ENCODE peak calls at places on chromosomes 6 and 20, in six cellular contexts. H, N, W, U, L and F are unnamed samples. For H3K4me1 and H3K27me3, the result is how much of the 10 kb centered on the place peaks cover.

GRCh38 chr20:62518911-62519310 is 43.1 kb upstream of the GATA5 start:
- DNase-seq in N (peak), U (no peak), L (no peak), H (no peak), W (no peak), F (no peak)

GRCh38 chr6:135546680-135547418 is 49.3 kb upstream of the AHI1 start:
- DNase-seq in U (no peak), N (no peak), L (no peak), H (no peak), W (no peak), F (peak)

GRCh38 chr6:36349240-36349639 is 12.6 kb upstream of the BNIP5 start:
- DNase-seq in U (no peak), N (no peak), L (no peak), H (no peak), W (no peak), F (no peak)

GRCh38 chr6:164396071-164397047 is 913.0 kb downstream of the C6orf118 start:
- DNase-seq in H (no peak), N (no peak), L (no peak), W (no peak), U (peak), F (no peak)

GRCh38 chr6:130105996-130106704 is 87.8 kb downstream of the L3MBTL3 start:
- DNase-seq in W (no peak), U (no peak), L (no peak), N (no peak), H (no peak), F (no peak)

GRCh38 chr6:499617-500016 is 108.1 kb downstream of the IRF4 start:
- DNase-seq in H (no peak), W (no peak), N (no peak), U (no peak), L (no peak), F (no peak)

GRCh38 chr6:74826318-74826717 is 379.5 kb downstream of the COL12A1 start:
- DNase-seq in H (no peak), U (no peak), W (no peak), N (no peak), L (no peak), F (no peak)

GRCh38 chr6:113776998-113777397 is 80.1 kb upstream of the MARCKS start:
- DNase-seq in L (peak), U (no peak), H (no peak), W (peak), N (no peak), F (no peak)

GRCh38 chr20:57650756-57651483 is 30.7 kb upstream of the ZBP1 start:
- DNase-seq in L (no peak), H (no peak), U (no peak), W (no peak), N (no peak), F (no peak)

GRCh38 chr20:12660918-12661317 is 347.9 kb upstream of the SPTLC3 start:
- DNase-seq in N (no peak), H (no peak), U (no peak), W (no peak), L (peak), F (no peak)

GRCh38 chr6:87799651-87800050 is 97.6 kb upstream of the AKIRIN2 start:
- DNase-seq in N (no peak), U (no peak), L (no peak), W (no peak), H (no peak), F (no peak)

GRCh38 chr6:17865243-17865642 is 122.2 kb downstream of the KIF13A start:
- DNase-seq in N (no peak), U (peak), W (peak), H (no peak), L (no peak), F (no peak)

GRCh38 chr20:47317127-47317895 is 39.2 kb downstream of the ZMYND8 start:
- DNase-seq in U (peak), N (peak), L (peak), W (peak), H (peak), F (peak)

GRCh38 chr6:78436335-78436734 is 431.0 kb upstream of the IRAK1BP1 start:
- DNase-seq in H (no peak), L (no peak), N (no peak), W (no peak), U (peak), F (no peak)

GRCh38 chr6:139587469-139587868 is 213.0 kb upstream of the CITED2 start:
- DNase-seq in N (no peak), L (peak), H (no peak), U (peak), W (peak), F (no peak)

GRCh38 chr20:4108495-4109306 is 93.3 kb upstream of the RNF24 start:
- DNase-seq in H (peak), U (peak), L (peak), W (peak), N (peak), F (no peak)

GRCh38 chr6:170186006-170186908 is 104.6 kb downstream of the DLL1 start:
- DNase-seq in L (no peak), N (no peak), W (no peak), H (no peak), U (no peak), F (no peak)

GRCh38 chr6:158752613-158753012 is 66.6 kb downstream of the EZR start:
- DNase-seq in U (peak), N (no peak), H (no peak), L (no peak), W (no peak), F (peak)

GRCh38 chr6:84522135-84522535 is 242.3 kb downstream of the TBX18 start:
- DNase-seq in L (no peak), N (no peak), H (no peak), W (peak), U (peak), F (no peak)

GRCh38 chr6:45265246-45265645 is 62.9 kb upstream of the RUNX2 start:
- DNase-seq in N (no peak), W (no peak), L (no peak), H (no peak), U (peak), F (no peak)

GRCh38 chr6:137923866-137924616 is 57.0 kb downstream of the TNFAIP3 start:
- DNase-seq in N (no peak), W (no peak), L (no peak), H (no peak), U (peak), F (no peak)

GRCh38 chr6:83867043-83867442 is 7.6 kb downstream of the CYB5R4 start:
- DNase-seq in W (no peak), H (no peak), N (no peak), U (no peak), L (no peak), F (no peak)

GRCh38 chr6:166933396-166933795 is 23.0 kb downstream of the RNASET2 start:
- DNase-seq in H (no peak), N (no peak), U (no peak), L (no peak), W (no peak), F (no peak)

GRCh38 chr20:24034820-24035219 is 46.2 kb upstream of the GGTLC1 start:
- DNase-seq in L (no peak), U (no peak), H (no peak), W (peak), N (no peak), F (no peak)

GRCh38 chr6:105619971-105620741 is 217.3 kb upstream of the PREP start:
- DNase-seq in H (no peak), U (peak), N (no peak), W (no peak), L (no peak), F (no peak)

GRCh38 chr6:4756247-4756646 is 20.0 kb upstream of the CDYL start:
- DNase-seq in H (no peak), W (peak), U (peak), L (no peak), N (no peak), F (no peak)

GRCh38 chr6:104604643-104605042 is 255.1 kb downstream of the HACE1 start:
- DNase-seq in L (no peak), U (no peak), H (no peak), N (no peak), W (no peak), F (no peak)

GRCh38 chr6:170291271-170292110 is 613 bp upstream of the DLL1 start:
- DNase-seq in N (peak), U (peak), W (no peak), H (no peak), L (peak), F (peak)

GRCh38 chr6:135224037-135224647 is 43.0 kb downstream of the MYB start:
- DNase-seq in W (no peak), L (no peak), U (no peak), N (no peak), H (no peak), F (no peak)

GRCh38 chr20:40956926-40957760 is 71.5 kb upstream of the TOP1 start:
- DNase-seq in U (no peak), W (no peak), L (no peak), N (no peak), H (no peak), F (no peak)

GRCh38 chr20:33076662-33077398 is 2.6 kb upstream of the BPIFB4 start:
- DNase-seq in N (no peak), U (peak), L (peak), W (no peak), H (no peak), F (no peak)

GRCh38 chr6:26445934-26446667 is 5.8 kb downstream of the BTN3A3 start:
- DNase-seq in L (no peak), U (no peak), H (no peak), W (no peak), N (no peak), F (no peak)

GRCh38 chr6:98203170-98203806 is 631.1 kb upstream of the POU3F2 start:
- DNase-seq in L (peak), U (peak), H (no peak), N (no peak), W (no peak), F (no peak)

GRCh38 chr6:170295519-170296422 is 4.9 kb upstream of the DLL1 start:
- DNase-seq in H (peak), N (no peak), L (peak), W (peak), U (peak), F (no peak)

GRCh38 chr6:7148100-7148822 is 40.5 kb downstream of the RREB1 start:
- DNase-seq in W (no peak), L (no peak), H (no peak), U (peak), N (no peak), F (no peak)
- H3K4me1 ChIP-seq in W (half or more), L (under half), H (half or more), U (half or more), N (half or more), F (under half)

DNA sequence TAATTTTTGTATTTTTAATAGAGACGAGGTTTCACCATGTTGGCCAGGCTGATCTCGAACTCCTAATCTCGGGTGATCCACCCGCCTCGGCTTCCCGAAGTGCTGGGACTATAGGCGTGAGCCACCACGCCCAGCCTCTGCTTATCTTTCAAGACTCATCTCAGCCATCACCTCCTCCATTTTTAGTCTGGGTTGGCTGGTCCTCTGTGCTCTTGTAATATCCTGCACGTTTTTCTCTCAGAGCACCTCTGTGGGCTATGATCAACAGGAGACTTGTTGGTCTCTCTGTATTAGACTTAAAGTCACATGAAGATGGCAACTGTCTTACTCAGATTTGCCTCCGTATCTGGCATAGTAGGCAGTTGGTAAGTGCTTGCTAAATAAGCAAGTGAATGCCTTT is 7.6 kb downstream of the NOTCH4 start:
- DNase-seq in H (peak), U (no peak), L (no peak), W (no peak), N (no peak), F (no peak)
- H3K27me3 ChIP-seq in H (under half), U (under half), L (under half), W (under half), N (under half), F (under half)

GRCh38 chr6:56745081-56745480 is 102.4 kb upstream of the DST start:
- DNase-seq in U (no peak), W (no peak), N (no peak), L (no peak), H (no peak), F (no peak)

GRCh38 chr6:56741472-56741871 is 98.8 kb upstream of the DST start:
- DNase-seq in H (no peak), U (no peak), W (no peak), N (no peak), L (no peak), F (no peak)

GRCh38 chr6:56739836-56740815 is 97.4 kb upstream of the DST start:
- DNase-seq in N (no peak), H (no peak), W (no peak), U (no peak), L (no peak), F (no peak)

GRCh38 chr6:56744528-56744927 is 101.8 kb upstream of the DST start:
- DNase-seq in N (no peak), U (no peak), L (no peak), H (no peak), W (no peak), F (no peak)

DNA sequence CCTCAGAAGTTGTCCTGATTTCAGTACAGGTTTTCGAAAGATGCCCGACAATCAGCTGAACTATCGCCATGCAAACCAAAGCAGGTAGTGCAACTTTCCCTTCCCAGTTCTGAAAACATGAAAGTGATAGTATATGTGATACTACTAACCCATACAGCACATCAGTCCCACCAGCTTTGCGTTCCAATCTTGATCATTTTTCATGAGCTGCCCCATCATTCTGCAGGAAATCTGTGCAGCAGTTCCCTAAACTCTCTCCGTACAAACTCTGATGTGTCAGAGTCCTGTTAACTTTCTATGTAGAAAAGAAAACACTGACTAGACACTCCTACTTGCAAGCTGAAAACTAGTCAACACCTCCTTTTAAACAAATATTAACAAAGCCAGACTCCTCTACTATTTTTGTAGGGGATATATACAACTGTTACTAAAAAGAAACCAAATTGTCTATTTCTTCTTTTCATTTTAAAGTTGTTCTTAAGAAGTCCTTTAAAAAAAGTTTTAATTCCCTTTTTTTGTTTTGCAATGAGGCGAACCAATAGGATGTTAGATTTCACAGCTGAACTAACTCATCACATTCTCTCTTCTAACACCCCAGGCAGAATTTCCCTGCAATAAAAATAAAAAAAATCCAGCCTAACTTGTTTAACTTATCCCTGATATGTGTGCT is 99.6 kb upstream of the DST start:
- DNase-seq in U (peak), L (no peak), H (no peak), N (no peak), W (no peak), F (no peak)
- H3K4me1 ChIP-seq in U (half or more), L (under half), H (under half), N (half or more), W (under half), F (under half)

DNA sequence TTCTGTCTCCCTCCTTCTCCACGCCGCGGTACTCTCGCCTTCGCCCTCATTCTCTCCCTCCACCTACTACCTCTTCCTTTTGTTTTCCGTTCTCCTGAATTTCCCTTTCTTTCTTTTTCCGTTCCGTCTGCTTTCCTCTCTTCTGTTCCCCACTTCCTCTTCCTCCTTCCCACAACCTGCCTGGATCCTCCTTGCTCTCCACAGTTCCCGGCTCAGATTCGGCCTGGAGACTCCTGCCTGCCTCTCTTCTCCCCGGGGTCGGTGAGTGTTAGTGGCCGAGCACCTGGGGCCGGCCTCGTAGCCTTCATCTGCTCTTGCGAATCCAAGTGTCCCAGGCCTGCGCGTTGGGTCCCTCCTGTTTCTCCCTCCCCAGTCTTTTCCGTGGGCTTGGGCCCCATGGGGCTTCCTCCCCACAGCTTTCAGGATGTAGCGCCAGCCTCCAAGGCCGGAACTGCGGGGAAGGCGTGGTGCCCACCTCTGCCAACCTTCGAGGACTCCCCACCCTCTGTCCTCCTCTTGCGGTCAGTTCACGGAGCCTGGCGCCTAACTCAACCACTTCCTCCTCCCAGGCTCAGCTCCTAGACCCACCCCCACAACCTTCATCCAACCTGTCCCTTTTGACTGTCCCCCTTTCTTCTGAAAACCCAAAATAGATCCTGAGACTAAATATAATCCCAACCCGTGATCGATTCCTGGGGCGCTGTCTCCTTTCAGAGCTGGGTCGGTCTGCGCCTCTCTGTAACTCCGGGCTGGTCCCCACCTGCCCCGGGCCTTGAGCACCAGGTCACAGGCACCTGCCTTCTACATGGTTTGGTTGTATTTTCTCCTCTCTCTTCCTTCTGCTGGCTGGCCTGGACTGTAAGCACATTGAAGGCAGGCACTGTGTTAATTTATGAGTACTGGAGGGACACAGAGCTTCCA is 6.8 kb downstream of the NRN1 start:
- DNase-seq in L (peak), N (no peak), H (no peak), U (no peak), W (no peak), F (no peak)
- H3K27me3 ChIP-seq in L (half or more), N (half or more), H (half or more), U (under half), W (under half), F (half or more)

GRCh38 chr6:156852147-156852857 is 75.1 kb downstream of the ARID1B start:
- DNase-seq in L (no peak), W (no peak), N (no peak), H (no peak), U (no peak), F (no peak)
- H3K4me1 ChIP-seq in L (under half), W (under half), N (half or more), H (half or more), U (under half), F (half or more)

GRCh38 chr6:28791002-28791383 is 132.8 kb downstream of the TRIM27 start:
- DNase-seq in W (no peak), H (no peak), U (no peak), N (no peak), L (no peak), F (no peak)

GRCh38 chr6:28789553-28790083 is 134.2 kb downstream of the TRIM27 start:
- DNase-seq in U (peak), L (peak), H (peak), N (no peak), W (peak), F (no peak)

GRCh38 chr6:28794175-28795002 is 129.4 kb downstream of the TRIM27 start:
- DNase-seq in L (peak), H (peak), U (peak), N (no peak), W (no peak), F (no peak)
- H3K27me3 ChIP-seq in L (under half), H (under half), U (under half), N (under half), W (under half), F (half or more)